ENCODE peak calls at places on chromosomes 13 and 19, in six cellular contexts. V is lower leg skin; E is AG08396; S is GM13977; O is central memory CD4-positive, alpha-beta T cell; W is activated CD4-positive, CD25-positive, alpha-beta regulatory T cell. Z is an unnamed sample.

GRCh38 chr13:74891610-74892009 is 590.4 kb downstream of the TBC1D4 start:
- DNase-seq in V (no peak), E (no peak), S (no peak), O (no peak), W (no peak), Z (no peak)

GRCh38 chr19:3572855-3573161 is at the start of gene HMG20B:
- DNase-seq in V (no peak), E (no peak), S (no peak), O (no peak), W (no peak), Z (no peak)

GRCh38 chr19:15323496-15324235 is 8.7 kb downstream of the BRD4 start:
- DNase-seq in V (peak; percentile 93), E (no peak), S (no peak), O (no peak), W (no peak), Z (peak; percentile 52)

GRCh38 chr19:35345671-35346111 is 2.0 kb upstream of the FFAR1 start:
- DNase-seq in V (peak; percentile 67), E (no peak), S (peak; percentile 28), O (no peak), W (no peak), Z (no peak)

GRCh38 chr13:93672996-93673395 is 446.4 kb downstream of the GPC6 start:
- DNase-seq in V (no peak), E (no peak), S (no peak), O (no peak), W (no peak), Z (no peak)

GRCh38 chr13:73876323-73876722 is 257.9 kb downstream of the KLF12 start:
- DNase-seq in V (no peak), E (no peak), S (no peak), O (no peak), W (no peak), Z (no peak)

GRCh38 chr13:39876258-39876657 is 220.8 kb downstream of the COG6 start:
- DNase-seq in V (no peak), E (peak; percentile 70), S (no peak), O (no peak), W (no peak), Z (peak; percentile 91)

GRCh38 chr19:31220540-31220939 is 128.7 kb downstream of the TSHZ3 start:
- DNase-seq in V (no peak), E (no peak), S (no peak), O (peak; percentile 47), W (no peak), Z (no peak)

GRCh38 chr13:95209109-95209508 is 92.1 kb downstream of the ABCC4 start:
- DNase-seq in V (peak; percentile 40), E (no peak), S (no peak), O (no peak), W (no peak), Z (no peak)

Z was measured in AG08395.